ENCODE peak calls at places on chromosome 13, in eight cellular contexts. L, N, P, K, G, C, X and B are unnamed samples.

GRCh38 chr13:32911506-32911905 is 104.7 kb upstream of the KL start:
- DNase-seq in G (no peak), L (peak; percentile 73), N (peak; percentile 41), P (peak; percentile 72), K (peak; percentile 61), C (no peak), X (no peak), B (peak; percentile 14)

GRCh38 chr13:111120422-111120821 is 5.3 kb downstream of the ARHGEF7 start:
- DNase-seq in P (no peak), X (no peak), K (no peak), L (no peak), G (no peak), N (no peak), C (no peak), B (no peak)

GRCh38 chr13:26589754-26590153 is 32.3 kb downstream of the WASF3 start:
- DNase-seq in X (peak; percentile 71), L (no peak), N (no peak), C (no peak), P (no peak), G (no peak), K (no peak), B (peak; percentile 63)

GRCh38 chr13:113981201-113981605 is 7.3 kb upstream of the C13orf46 start:
- DNase-seq in G (no peak), C (no peak), L (peak; percentile 77), N (no peak), P (no peak), X (peak; percentile 58), K (no peak), B (peak; percentile 46)

GRCh38 chr13:26498524-26499208 is 58.8 kb upstream of the WASF3 start:
- DNase-seq in P (no peak), X (peak; percentile 78), C (no peak), G (no peak), L (no peak), N (no peak), K (no peak), B (peak; percentile 71)

GRCh38 chr13:23025848-23026608 is 154.8 kb upstream of the SGCG start:
- DNase-seq in G (no peak), C (no peak), X (no peak), P (no peak), L (no peak), K (no peak), N (no peak), B (no peak)

GRCh38 chr13:51520524-51520923 is 63.7 kb upstream of the WDFY2 start:
- DNase-seq in G (no peak), K (no peak), L (no peak), P (no peak), C (no peak), X (peak; percentile 66), N (no peak), B (peak; percentile 50)

GRCh38 chr13:42001580-42001979 is 40.7 kb upstream of the VWA8 start:
- DNase-seq in L (no peak), K (peak; percentile 51), P (peak; percentile 86), C (no peak), X (no peak), G (no peak), N (peak; percentile 16), B (no peak)

GRCh38 chr13:30863796-30864195 is 42.3 kb upstream of the MEDAG start:
- DNase-seq in P (no peak), C (no peak), L (no peak), X (no peak), G (no peak), K (no peak), N (no peak), B (no peak)

GRCh38 chr13:43988302-43988701 is 108.6 kb downstream of the LACC1 start:
- DNase-seq in P (no peak), K (no peak), C (no peak), X (no peak), G (no peak), L (no peak), N (no peak), B (no peak)

GRCh38 chr13:98206946-98207345 is 29.9 kb upstream of the RNF113B start:
- DNase-seq in C (no peak), K (no peak), L (no peak), G (no peak), X (no peak), P (no peak), N (no peak), B (no peak)

GRCh38 chr13:28611654-28612131 is 47.2 kb upstream of the POMP start:
- DNase-seq in K (no peak), G (no peak), X (no peak), L (no peak), P (peak; percentile 82), C (no peak), N (no peak), B (no peak)

GRCh38 chr13:76758738-76759137 is 127.5 kb downstream of the KCTD12 start:
- DNase-seq in X (no peak), K (no peak), P (no peak), G (no peak), N (no peak), L (no peak), C (no peak), B (no peak)

GRCh38 chr13:104318121-104318520 is 1251.9 kb upstream of the SLC10A2 start:
- DNase-seq in N (no peak), G (no peak), P (no peak), L (no peak), X (peak; percentile 25), C (no peak), K (peak; percentile 8), B (peak; percentile 4)

GRCh38 chr13:112055417-112056206 is 11.3 kb upstream of the SOX1 start:
- DNase-seq in K (no peak), X (no peak), N (peak; percentile 35), P (peak; percentile 51), G (no peak), C (no peak), L (no peak), B (no peak)

GRCh38 chr13:49935171-49936084 is 712 bp downstream of the SPRYD7 start:
- DNase-seq in G (peak; percentile 14), N (peak; percentile 52), X (peak; percentile 61), P (peak; percentile 90), L (peak; percentile 24), C (peak; percentile 44), K (peak; percentile 27), B (peak; percentile 70)

GRCh38 chr13:104750377-104750776 is 1684.2 kb upstream of the SLC10A2 start:
- DNase-seq in L (no peak), G (no peak), X (no peak), C (no peak), N (no peak), P (peak; percentile 84), K (no peak), B (no peak)

GRCh38 chr13:52804202-52804641 is 44.2 kb downstream of the PCDH8 start:
- DNase-seq in N (no peak), P (no peak), G (no peak), L (no peak), X (no peak), C (no peak), K (no peak), B (no peak)

GRCh38 chr13:96817336-96817941 is 176.8 kb downstream of the OXGR1 start:
- DNase-seq in C (no peak), N (no peak), L (no peak), K (no peak), X (no peak), P (no peak), G (no peak), B (no peak)

GRCh38 chr13:28707629-28708427 is 10.9 kb downstream of the SLC46A3 start:
- DNase-seq in C (peak; percentile 38), L (no peak), G (no peak), N (no peak), K (no peak), P (no peak), X (no peak), B (no peak)

GRCh38 chr13:70634893-70635292 is 526.6 kb upstream of the KLHL1 start:
- DNase-seq in X (no peak), P (no peak), K (no peak), N (no peak), G (no peak), C (no peak), L (no peak), B (no peak)

GRCh38 chr13:24161010-24161775 is 673 bp downstream of the SPATA13 start:
- DNase-seq in X (no peak), K (peak; percentile 5), L (peak; percentile 67), G (peak; percentile 20), P (peak; percentile 62), C (no peak), N (peak; percentile 48), B (no peak)

GRCh38 chr13:47680752-47681151 is 320.3 kb downstream of the SUCLA2 start:
- DNase-seq in L (no peak), K (no peak), P (no peak), G (no peak), N (no peak), X (no peak), C (no peak), B (no peak)